ENCODE peak calls at places on chromosomes 12 and 14, in seven cellular contexts. One of them, this sample, is unnamed.

GRCh38 chr12:508145-508544 is 48.4 kb downstream of the B4GALNT3 start:
- DNase-seq in A549: no peak
- DNase-seq in neuronal stem cell: no peak
- DNase-seq in CD8-positive, alpha-beta T cell: no peak
- DNase-seq in HL-60: no peak
- DNase-seq in iPS DF 6.9: no peak
- DNase-seq in tibial artery: no peak
- DNase-seq in this sample: no peak

GRCh38 chr14:104370256-104370870 is 209.2 kb upstream of the C14orf180 start:
- DNase-seq in tibial artery: no peak
- DNase-seq in neuronal stem cell: no peak
- DNase-seq in HL-60: no peak
- DNase-seq in A549: peak
- DNase-seq in CD8-positive, alpha-beta T cell: no peak
- DNase-seq in iPS DF 6.9: peak
- DNase-seq in this sample: no peak

GRCh38 chr12:5716221-5716620 is 228.8 kb downstream of the ANO2 start:
- DNase-seq in tibial artery: no peak
- DNase-seq in HL-60: no peak
- DNase-seq in neuronal stem cell: no peak
- DNase-seq in A549: no peak
- DNase-seq in CD8-positive, alpha-beta T cell: no peak
- DNase-seq in iPS DF 6.9: no peak
- DNase-seq in this sample: no peak

GRCh38 chr12:124236651-124237050 is 58.2 kb upstream of the RFLNA start:
- DNase-seq in neuronal stem cell: no peak
- DNase-seq in A549: no peak
- DNase-seq in HL-60: no peak
- DNase-seq in tibial artery: no peak
- DNase-seq in iPS DF 6.9: no peak
- DNase-seq in CD8-positive, alpha-beta T cell: no peak
- DNase-seq in this sample: no peak

GRCh38 chr12:1127021-1127420 is 136.0 kb downstream of the ERC1 start:
- DNase-seq in tibial artery: no peak
- DNase-seq in HL-60: no peak
- DNase-seq in A549: no peak
- DNase-seq in iPS DF 6.9: no peak
- DNase-seq in CD8-positive, alpha-beta T cell: no peak
- DNase-seq in neuronal stem cell: no peak
- DNase-seq in this sample: no peak

GRCh38 chr14:39442293-39442692 is 10.1 kb upstream of the FBXO33 start:
- DNase-seq in neuronal stem cell: no peak
- DNase-seq in tibial artery: no peak
- DNase-seq in CD8-positive, alpha-beta T cell: no peak
- DNase-seq in A549: no peak
- DNase-seq in iPS DF 6.9: no peak
- DNase-seq in HL-60: no peak
- DNase-seq in this sample: no peak

GRCh38 chr12:106289196-106289681 is 13.3 kb upstream of the TCP11L2 start:
- DNase-seq in A549: no peak
- DNase-seq in neuronal stem cell: no peak
- DNase-seq in iPS DF 6.9: no peak
- DNase-seq in CD8-positive, alpha-beta T cell: no peak
- DNase-seq in HL-60: no peak
- DNase-seq in tibial artery: no peak
- DNase-seq in this sample: no peak

GRCh38 chr12:121373748-121374147 is 21.5 kb upstream of the ANAPC5 start:
- DNase-seq in HL-60: no peak
- DNase-seq in iPS DF 6.9: no peak
- DNase-seq in CD8-positive, alpha-beta T cell: no peak
- DNase-seq in A549: no peak
- DNase-seq in neuronal stem cell: no peak
- DNase-seq in tibial artery: no peak
- DNase-seq in this sample: no peak

GRCh38 chr12:21444193-21445146 is 7.0 kb downstream of the PYROXD1 start:
- DNase-seq in neuronal stem cell: no peak
- DNase-seq in A549: no peak
- DNase-seq in HL-60: no peak
- DNase-seq in CD8-positive, alpha-beta T cell: no peak
- DNase-seq in iPS DF 6.9: no peak
- DNase-seq in tibial artery: no peak
- DNase-seq in this sample: no peak

GRCh38 chr12:110531741-110532333 is 29.7 kb downstream of the RAD9B start:
- DNase-seq in neuronal stem cell: no peak
- DNase-seq in iPS DF 6.9: no peak
- DNase-seq in A549: no peak
- DNase-seq in tibial artery: no peak
- DNase-seq in CD8-positive, alpha-beta T cell: no peak
- DNase-seq in HL-60: no peak
- DNase-seq in this sample: peak

GRCh38 chr14:76837524-76837923 is 11.3 kb downstream of the LRRC74A start:
- DNase-seq in CD8-positive, alpha-beta T cell: no peak
- DNase-seq in HL-60: no peak
- DNase-seq in tibial artery: no peak
- DNase-seq in A549: no peak
- DNase-seq in neuronal stem cell: no peak
- DNase-seq in iPS DF 6.9: no peak
- DNase-seq in this sample: no peak

GRCh38 chr12:87368259-87368658 is 660.9 kb downstream of the C12orf50 start:
- DNase-seq in A549: no peak
- DNase-seq in CD8-positive, alpha-beta T cell: no peak
- DNase-seq in tibial artery: no peak
- DNase-seq in iPS DF 6.9: no peak
- DNase-seq in neuronal stem cell: no peak
- DNase-seq in HL-60: no peak
- DNase-seq in this sample: no peak

GRCh38 chr12:128675576-128675975 is 148.2 kb downstream of the SLC15A4 start:
- DNase-seq in A549: no peak
- DNase-seq in HL-60: no peak
- DNase-seq in CD8-positive, alpha-beta T cell: no peak
- DNase-seq in tibial artery: no peak
- DNase-seq in neuronal stem cell: no peak
- DNase-seq in iPS DF 6.9: no peak
- DNase-seq in this sample: no peak

GRCh38 chr12:115752151-115752550 is 525.3 kb downstream of the MED13L start:
- DNase-seq in A549: no peak
- DNase-seq in tibial artery: no peak
- DNase-seq in neuronal stem cell: no peak
- DNase-seq in iPS DF 6.9: no peak
- DNase-seq in CD8-positive, alpha-beta T cell: no peak
- DNase-seq in HL-60: no peak
- DNase-seq in this sample: no peak

GRCh38 chr14:68979021-68979721 is at the start of gene ACTN1:
- DNase-seq in HL-60: peak
- DNase-seq in iPS DF 6.9: no peak
- DNase-seq in CD8-positive, alpha-beta T cell: peak
- DNase-seq in tibial artery: peak
- DNase-seq in A549: peak
- DNase-seq in neuronal stem cell: peak
- DNase-seq in this sample: peak

GRCh38 chr14:28681681-28682080 is 84.9 kb upstream of the FOXG1 start:
- DNase-seq in tibial artery: no peak
- DNase-seq in CD8-positive, alpha-beta T cell: no peak
- DNase-seq in neuronal stem cell: no peak
- DNase-seq in HL-60: no peak
- DNase-seq in A549: no peak
- DNase-seq in iPS DF 6.9: peak
- DNase-seq in this sample: no peak

GRCh38 chr12:1914116-1914911 is 4.1 kb downstream of the CACNA2D4 start:
- DNase-seq in A549: no peak
- DNase-seq in iPS DF 6.9: no peak
- DNase-seq in CD8-positive, alpha-beta T cell: no peak
- DNase-seq in tibial artery: peak
- DNase-seq in neuronal stem cell: no peak
- DNase-seq in HL-60: no peak
- DNase-seq in this sample: no peak

GRCh38 chr12:99271071-99271470 is 376.5 kb upstream of the GARIN6 start:
- DNase-seq in iPS DF 6.9: no peak
- DNase-seq in neuronal stem cell: no peak
- DNase-seq in CD8-positive, alpha-beta T cell: no peak
- DNase-seq in HL-60: no peak
- DNase-seq in A549: no peak
- DNase-seq in tibial artery: no peak
- DNase-seq in this sample: no peak

GRCh38 chr14:103122578-103123127 is 608 bp upstream of the TNFAIP2 start:
- DNase-seq in neuronal stem cell: no peak
- DNase-seq in CD8-positive, alpha-beta T cell: no peak
- DNase-seq in A549: peak
- DNase-seq in tibial artery: no peak
- DNase-seq in iPS DF 6.9: no peak
- DNase-seq in HL-60: peak
- DNase-seq in this sample: no peak

GRCh38 chr12:124904306-124905098 is 9.9 kb downstream of the UBC start:
- DNase-seq in neuronal stem cell: no peak
- DNase-seq in tibial artery: peak
- DNase-seq in CD8-positive, alpha-beta T cell: no peak
- DNase-seq in iPS DF 6.9: no peak
- DNase-seq in HL-60: peak
- DNase-seq in A549: peak
- DNase-seq in this sample: no peak

GRCh38 chr14:55540847-55541773 is 38.9 kb upstream of the KTN1 start:
- DNase-seq in iPS DF 6.9: no peak
- DNase-seq in A549: no peak
- DNase-seq in tibial artery: no peak
- DNase-seq in neuronal stem cell: no peak
- DNase-seq in HL-60: no peak
- DNase-seq in CD8-positive, alpha-beta T cell: no peak
- DNase-seq in this sample: no peak

GRCh38 chr14:44961151-44961729 is 507 bp downstream of the KLHL28 start:
- DNase-seq in CD8-positive, alpha-beta T cell: peak
- DNase-seq in neuronal stem cell: peak
- DNase-seq in tibial artery: peak
- DNase-seq in iPS DF 6.9: no peak
- DNase-seq in A549: peak
- DNase-seq in HL-60: peak
- DNase-seq in this sample: peak

GRCh38 chr12:56724660-56724988 is 475 bp downstream of the NACA start:
- DNase-seq in A549: no peak
- DNase-seq in neuronal stem cell: peak
- DNase-seq in CD8-positive, alpha-beta T cell: no peak
- DNase-seq in tibial artery: no peak
- DNase-seq in iPS DF 6.9: no peak
- DNase-seq in HL-60: no peak
- DNase-seq in this sample: no peak

GRCh38 chr14:31362746-31363145 is 57.6 kb downstream of the HEATR5A start:
- DNase-seq in neuronal stem cell: no peak
- DNase-seq in CD8-positive, alpha-beta T cell: no peak
- DNase-seq in tibial artery: no peak
- DNase-seq in HL-60: no peak
- DNase-seq in A549: no peak
- DNase-seq in iPS DF 6.9: no peak
- DNase-seq in this sample: no peak
- H3K27ac ChIP-seq in neuronal stem cell: no peak
- H3K27ac ChIP-seq in CD8-positive, alpha-beta T cell: no peak
- H3K27ac ChIP-seq in tibial artery: no peak
- H3K27ac ChIP-seq in HL-60: no peak
- H3K27ac ChIP-seq in A549: no peak
- H3K27ac ChIP-seq in iPS DF 6.9: no peak
- H3K27ac ChIP-seq in this sample: no peak

DNA sequence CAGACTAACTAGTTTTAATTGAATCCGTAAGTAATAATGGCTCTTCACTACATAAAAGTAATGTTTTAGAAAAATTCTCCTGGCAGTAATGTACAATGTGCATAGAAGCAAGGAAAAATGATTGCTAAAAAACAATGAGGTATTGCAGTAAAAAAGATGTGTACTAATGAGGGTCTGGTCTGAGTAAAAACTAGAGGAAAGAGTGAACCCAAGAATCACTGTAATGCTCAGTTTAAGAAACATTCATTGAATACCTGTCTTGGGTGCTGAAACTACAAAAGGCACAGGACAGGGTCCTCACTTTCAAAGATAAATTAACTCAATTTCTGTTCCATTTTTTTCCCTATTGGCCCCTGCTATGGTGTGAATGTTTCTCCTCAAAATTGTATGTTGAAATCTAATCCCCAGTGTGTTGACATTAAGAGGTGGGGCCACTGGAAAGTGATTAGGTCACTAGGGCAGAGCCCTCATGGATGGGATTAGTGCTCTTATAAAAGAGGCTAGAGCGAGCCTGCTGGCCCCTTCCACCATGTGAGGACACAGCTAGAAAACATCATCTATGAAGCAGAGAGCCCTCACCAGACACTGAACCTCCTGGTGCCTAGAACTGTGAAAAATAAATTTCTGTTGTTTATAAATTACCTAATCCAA is 51.6 kb downstream of the RPS6KA5 start:
- DNase-seq in tibial artery: no peak
- DNase-seq in iPS DF 6.9: no peak
- DNase-seq in neuronal stem cell: no peak
- DNase-seq in CD8-positive, alpha-beta T cell: no peak
- DNase-seq in A549: peak
- DNase-seq in HL-60: peak
- DNase-seq in this sample: no peak
- H3K4me3 ChIP-seq in tibial artery: no peak
- H3K4me3 ChIP-seq in iPS DF 6.9: no peak
- H3K4me3 ChIP-seq in neuronal stem cell: no peak
- H3K4me3 ChIP-seq in CD8-positive, alpha-beta T cell: no peak
- H3K4me3 ChIP-seq in A549: no peak
- H3K4me3 ChIP-seq in HL-60: peak
- H3K4me3 ChIP-seq in this sample: no peak

DNA sequence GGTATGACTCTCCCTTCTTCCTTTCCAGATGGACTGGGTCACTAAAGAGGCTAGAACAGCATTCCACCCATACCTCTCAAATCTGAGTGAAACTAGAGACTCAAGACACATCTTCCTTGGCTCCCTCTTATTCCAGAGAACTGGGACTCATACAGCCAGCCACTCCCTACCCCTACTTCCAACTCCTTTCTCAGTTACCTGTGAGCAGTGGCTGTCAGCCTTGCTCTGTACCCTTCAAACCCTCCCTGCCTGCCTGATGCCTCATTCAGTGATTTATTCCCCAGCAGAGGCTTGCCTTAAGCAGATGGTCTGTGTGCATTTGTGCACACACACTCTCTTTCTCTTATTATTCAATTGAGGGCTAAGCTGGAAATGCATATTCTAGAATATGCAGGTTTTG is 14.6 kb downstream of the GPR84 start:
- DNase-seq in neuronal stem cell: no peak
- DNase-seq in iPS DF 6.9: no peak
- DNase-seq in A549: no peak
- DNase-seq in HL-60: no peak
- DNase-seq in tibial artery: no peak
- DNase-seq in CD8-positive, alpha-beta T cell: no peak
- DNase-seq in this sample: no peak
- H3K27ac ChIP-seq in neuronal stem cell: peak
- H3K27ac ChIP-seq in iPS DF 6.9: no peak
- H3K27ac ChIP-seq in A549: no peak
- H3K27ac ChIP-seq in HL-60: no peak
- H3K27ac ChIP-seq in tibial artery: no peak
- H3K27ac ChIP-seq in CD8-positive, alpha-beta T cell: no peak
- H3K27ac ChIP-seq in this sample: no peak

DNA sequence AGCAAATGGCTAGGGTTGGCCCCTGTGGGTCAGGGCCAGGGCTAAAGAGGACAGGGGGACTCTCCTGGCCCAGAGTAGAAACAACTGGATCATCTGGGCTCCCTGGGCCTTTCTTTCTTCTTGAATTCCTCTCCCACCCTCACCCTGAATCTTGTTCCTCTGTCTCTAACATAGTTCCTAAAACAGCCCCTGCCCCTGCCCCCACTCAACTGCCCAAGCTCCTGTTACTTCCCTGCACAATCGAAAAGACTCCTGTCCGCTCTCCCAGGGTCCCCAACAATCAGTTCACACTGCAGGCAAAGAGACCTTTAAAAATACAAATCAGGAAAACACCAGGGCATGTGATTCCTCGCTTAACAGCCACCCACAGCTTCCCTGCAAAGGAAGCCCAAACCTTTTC is 18.0 kb upstream of the ANKRD33 start:
- DNase-seq in CD8-positive, alpha-beta T cell: no peak
- DNase-seq in tibial artery: no peak
- DNase-seq in neuronal stem cell: no peak
- DNase-seq in iPS DF 6.9: no peak
- DNase-seq in A549: no peak
- DNase-seq in HL-60: peak
- DNase-seq in this sample: no peak
- H3K4me3 ChIP-seq in CD8-positive, alpha-beta T cell: no peak
- H3K4me3 ChIP-seq in tibial artery: no peak
- H3K4me3 ChIP-seq in neuronal stem cell: no peak
- H3K4me3 ChIP-seq in iPS DF 6.9: peak
- H3K4me3 ChIP-seq in A549: no peak
- H3K4me3 ChIP-seq in HL-60: no peak
- H3K4me3 ChIP-seq in this sample: no peak

This sample was measured in MM.1S.